ENCODE peak calls at places on chromosomes 4 and X, in five cellular contexts. S is GM12878, D is fibroblast of the aortic adventitia, X is left lung, Y is heart left ventricle. V is an unnamed sample.

GRCh38 chr4:169379688-169380087 is 108.9 kb upstream of the SH3RF1 start:
- DNase-seq in S (no peak), D (no peak), X (no peak), Y (no peak), V (no peak)

GRCh38 chrX:24396236-24396929 is 35.9 kb downstream of the SUPT20HL1 start:
- DNase-seq in S (no peak), D (peak; percentile 81), X (no peak), Y (no peak), V (peak; percentile 80)

GRCh38 chr4:27318740-27319139 is 458.1 kb downstream of the STIM2 start:
- DNase-seq in S (peak; percentile 2), D (peak; percentile 69), X (no peak), Y (no peak), V (peak; percentile 23)

GRCh38 chrX:53356186-53356585 is 66.3 kb downstream of the SMC1A start:
- DNase-seq in S (no peak), D (no peak), X (no peak), Y (no peak), V (no peak)

GRCh38 chr4:176981551-176981950 is 188.8 kb upstream of the VEGFC start:
- DNase-seq in S (no peak), D (peak; percentile 85), X (no peak), Y (no peak), V (no peak)

GRCh38 chr4:152515678-152516077 is 20.2 kb downstream of the FBXW7 start:
- DNase-seq in S (no peak), D (peak; percentile 71), X (no peak), Y (no peak), V (peak; percentile 41)

GRCh38 chrX:34426334-34426733 is 230.8 kb downstream of the TMEM47 start:
- DNase-seq in S (no peak), D (peak; percentile 2), X (no peak), Y (no peak), V (no peak)

GRCh38 chrX:129654652-129655546 is at the start of gene APLN:
- DNase-seq in S (no peak), D (peak; percentile 59), X (peak; percentile 77), Y (peak; percentile 76), V (no peak)

GRCh38 chrX:55908685-55909212 is 191.2 kb downstream of the RRAGB start:
- DNase-seq in S (no peak), D (no peak), X (no peak), Y (peak; percentile 28), V (no peak)

GRCh38 chr4:91997045-91997444 is 306.7 kb upstream of the GRID2 start:
- DNase-seq in S (no peak), D (no peak), X (no peak), Y (no peak), V (no peak)

GRCh38 chrX:7086384-7086783 is 61.1 kb upstream of the STS start:
- DNase-seq in S (no peak), D (no peak), X (no peak), Y (no peak), V (no peak)

GRCh38 chrX:138859421-138859820 is 147.9 kb upstream of the FGF13 start:
- DNase-seq in S (no peak), D (peak; percentile 53), X (no peak), Y (no peak), V (no peak)

GRCh38 chrX:123743312-123743711 is 10.5 kb upstream of the THOC2 start:
- DNase-seq in S (no peak), D (no peak), X (no peak), Y (no peak), V (no peak)

GRCh38 chr4:156556326-156556725 is 415.3 kb downstream of the PDGFC start:
- DNase-seq in S (no peak), D (no peak), X (no peak), Y (no peak), V (no peak)

GRCh38 chr4:129231907-129232626 is 136.1 kb downstream of the C4orf33 start:
- DNase-seq in S (no peak), D (peak; percentile 3), X (no peak), Y (no peak), V (no peak)

GRCh38 chrX:48474127-48474526 is 1.9 kb upstream of the FTSJ1 start:
- DNase-seq in S (no peak), D (no peak), X (no peak), Y (no peak), V (no peak)

GRCh38 chr4:15466596-15466995 is 3.1 kb upstream of the CC2D2A start:
- DNase-seq in S (no peak), D (no peak), X (no peak), Y (no peak), V (no peak)

GRCh38 chr4:75512336-75513211 is 1.6 kb downstream of the RCHY1 start:
- DNase-seq in S (peak; percentile 13), D (peak; percentile 48), X (no peak), Y (no peak), V (peak; percentile 20)

GRCh38 chr4:153205757-153206156 is 1.5 kb downstream of the TRIM2 start:
- DNase-seq in S (no peak), D (no peak), X (no peak), Y (no peak), V (peak; percentile 43)

GRCh38 chrX:6449946-6450345 is 85.0 kb downstream of the VCX3A start:
- DNase-seq in S (no peak), D (no peak), X (no peak), Y (no peak), V (no peak)

GRCh38 chr4:153023692-153024394 is 87.7 kb downstream of the FHDC1 start:
- DNase-seq in S (no peak), D (no peak), X (no peak), Y (no peak), V (no peak)

GRCh38 chr4:145734576-145735329 is 54.8 kb downstream of the C4orf51 start:
- DNase-seq in S (peak; percentile 27), D (peak; percentile 99), X (no peak), Y (no peak), V (peak; percentile 92)

GRCh38 chrX:3250946-3251345 is 95.5 kb downstream of the MXRA5 start:
- DNase-seq in S (no peak), D (peak; percentile 71), X (no peak), Y (no peak), V (no peak)

GRCh38 chrX:46589977-46590723 is 16.6 kb downstream of the CHST7 start:
- DNase-seq in S (no peak), D (peak; percentile 80), X (no peak), Y (no peak), V (no peak)

GRCh38 chrX:72540318-72540717 is 32.3 kb downstream of the HDAC8 start:
- DNase-seq in S (no peak), D (peak; percentile 65), X (no peak), Y (no peak), V (peak; percentile 12)

GRCh38 chr4:827209-828081 is 1.5 kb upstream of the CPLX1 start:
- DNase-seq in S (no peak), D (no peak), X (peak; percentile 54), Y (no peak), V (no peak)

GRCh38 chr4:124943145-124943889 is 230.8 kb upstream of the ANKRD50 start:
- DNase-seq in S (no peak), D (peak; percentile 61), X (no peak), Y (no peak), V (no peak)

GRCh38 chr4:124939908-124940307 is 227.4 kb upstream of the ANKRD50 start:
- DNase-seq in S (no peak), D (no peak), X (no peak), Y (no peak), V (no peak)

GRCh38 chr4:124938836-124939235 is 226.3 kb upstream of the ANKRD50 start:
- DNase-seq in S (no peak), D (no peak), X (no peak), Y (no peak), V (no peak)

GRCh38 chr4:124940387-124940786 is 227.9 kb upstream of the ANKRD50 start:
- DNase-seq in S (no peak), D (peak; percentile 99), X (no peak), Y (no peak), V (peak; percentile 96)

GRCh38 chr4:124941267-124941666 is 228.7 kb upstream of the ANKRD50 start:
- DNase-seq in S (no peak), D (no peak), X (no peak), Y (no peak), V (no peak)
- H3K4me3 ChIP-seq in S (no peak overlapping the region), D (no peak overlapping the region), X (no peak overlapping the region), Y (no peak overlapping the region), V (no peak overlapping the region)

GRCh38 chr4:182205293-182205692 is 37.9 kb upstream of the TENM3 start:
- DNase-seq in S (no peak), D (no peak), X (peak; percentile 55), Y (no peak), V (no peak)

GRCh38 chr4:182204042-182204441 is 39.2 kb upstream of the TENM3 start:
- DNase-seq in S (no peak), D (peak; percentile 19), X (no peak), Y (no peak), V (no peak)

GRCh38 chr4:182206916-182207315 is 36.3 kb upstream of the TENM3 start:
- DNase-seq in S (no peak), D (no peak), X (no peak), Y (no peak), V (no peak)

GRCh38 chr4:182207806-182208483 is 35.3 kb upstream of the TENM3 start:
- DNase-seq in S (no peak), D (peak; percentile 84), X (no peak), Y (no peak), V (peak; percentile 89)

GRCh38 chr4:182206266-182206665 is 36.9 kb upstream of the TENM3 start:
- DNase-seq in S (no peak), D (no peak), X (no peak), Y (no peak), V (no peak)
- H3K4me3 ChIP-seq in S (no peak overlapping the region), D (no peak overlapping the region), X (no peak overlapping the region), Y (no peak overlapping the region), V (no peak overlapping the region)

GRCh38 chr4:173509031-173510001 is 20.7 kb downstream of the HAND2 start:
- DNase-seq in S (no peak), D (peak; percentile 72), X (peak; percentile 77), Y (peak; percentile 81), V (no peak)

GRCh38 chr4:173507471-173508385 is 22.3 kb downstream of the HAND2 start:
- DNase-seq in S (no peak), D (no peak), X (no peak), Y (no peak), V (no peak)

GRCh38 chr4:173506780-173507211 is 23.2 kb downstream of the HAND2 start:
- DNase-seq in S (no peak), D (no peak), X (no peak), Y (peak; percentile 69), V (no peak)

GRCh38 chr4:173505924-173506779 is 23.9 kb downstream of the HAND2 start:
- DNase-seq in S (peak; percentile 41), D (peak; percentile 78), X (peak; percentile 78), Y (peak; percentile 73), V (no peak)

GRCh38 chr4:173508386-173509002 is 21.5 kb downstream of the HAND2 start:
- DNase-seq in S (no peak), D (no peak), X (no peak), Y (no peak), V (no peak)
- H3K4me3 ChIP-seq in S (no peak overlapping the region), D (peak overlapping the region; percentile 64), X (no peak overlapping the region), Y (peak overlapping the region; percentile 61), V (no peak overlapping the region)

GRCh38 chr4:141130947-141131545 is 2.2 kb downstream of the RNF150 start:
- DNase-seq in S (no peak), D (no peak), X (no peak), Y (no peak), V (no peak)

GRCh38 chr4:141131738-141132688 is 1.3 kb downstream of the RNF150 start:
- DNase-seq in S (no peak), D (peak; percentile 6), X (peak; percentile 75), Y (peak; percentile 65), V (no peak)

GRCh38 chr4:141133146-141134006 is at the start of gene RNF150:
- DNase-seq in S (peak; percentile 9), D (peak; percentile 81), X (peak; percentile 87), Y (peak; percentile 84), V (peak; percentile 87)

GRCh38 chr4:141134051-141134450 is 782 bp upstream of the RNF150 start:
- DNase-seq in S (no peak), D (no peak), X (no peak), Y (no peak), V (no peak)

GRCh38 chr4:141132689-141133145 is 552 bp downstream of the RNF150 start:
- DNase-seq in S (no peak), D (peak; percentile 8), X (peak; percentile 71), Y (peak; percentile 73), V (no peak)
- H3K4me3 ChIP-seq in S (peak overlapping the region; percentile 36), D (peak overlapping the region; percentile 68), X (peak overlapping the region; percentile 58), Y (peak overlapping the region; percentile 84), V (peak overlapping the region; percentile 78)

V was measured in astrocyte of the cerebellum.